ENCODE peak calls at places on chromosomes 5 and 9, in ten cellular contexts. One of them, this sample, is unnamed.
A peak's percentile ranks its signal among the peaks of the same experiment; 100 is the strongest.

GRCh38 chr5:34916518-34916917 is 1.0 kb downstream of the BRIX1 start:
- DNase-seq in fibroblast of lung: no peak
- DNase-seq in CD8-positive, alpha-beta T cell: no peak
- DNase-seq in mammary epithelial cell: no peak
- DNase-seq in GM06990: no peak
- DNase-seq in GM12878: no peak
- DNase-seq in colonic mucosa: no peak
- DNase-seq in H7: no peak
- DNase-seq in brain microvascular endothelial cell: no peak
- DNase-seq in pancreas: no peak
- DNase-seq in this sample: peak; percentile 2

GRCh38 chr5:1447772-1448361 is 2.6 kb upstream of the SLC6A3 start:
- DNase-seq in colonic mucosa: no peak
- DNase-seq in fibroblast of lung: no peak
- DNase-seq in brain microvascular endothelial cell: no peak
- DNase-seq in GM06990: no peak
- DNase-seq in GM12878: no peak
- DNase-seq in mammary epithelial cell: no peak
- DNase-seq in pancreas: no peak
- DNase-seq in H7: peak; percentile 37
- DNase-seq in CD8-positive, alpha-beta T cell: peak; percentile 74
- DNase-seq in this sample: no peak

GRCh38 chr9:69546265-69546664 is 125.9 kb downstream of the APBA1 start:
- DNase-seq in pancreas: no peak
- DNase-seq in H7: peak; percentile 41
- DNase-seq in GM12878: no peak
- DNase-seq in CD8-positive, alpha-beta T cell: no peak
- DNase-seq in GM06990: no peak
- DNase-seq in brain microvascular endothelial cell: no peak
- DNase-seq in colonic mucosa: peak; percentile 36
- DNase-seq in mammary epithelial cell: no peak
- DNase-seq in fibroblast of lung: peak; percentile 8
- DNase-seq in this sample: peak; percentile 33

GRCh38 chr9:134314950-134315715 is 11.1 kb upstream of the RXRA start:
- DNase-seq in CD8-positive, alpha-beta T cell: no peak
- DNase-seq in GM12878: no peak
- DNase-seq in colonic mucosa: no peak
- DNase-seq in mammary epithelial cell: no peak
- DNase-seq in GM06990: no peak
- DNase-seq in brain microvascular endothelial cell: no peak
- DNase-seq in pancreas: peak; percentile 16
- DNase-seq in H7: peak; percentile 69
- DNase-seq in fibroblast of lung: no peak
- DNase-seq in this sample: no peak

GRCh38 chr9:93625000-93625399 is 48.6 kb downstream of the PHF2 start:
- DNase-seq in GM12878: no peak
- DNase-seq in pancreas: no peak
- DNase-seq in brain microvascular endothelial cell: no peak
- DNase-seq in H7: no peak
- DNase-seq in CD8-positive, alpha-beta T cell: no peak
- DNase-seq in fibroblast of lung: no peak
- DNase-seq in mammary epithelial cell: peak; percentile 10
- DNase-seq in GM06990: no peak
- DNase-seq in colonic mucosa: no peak
- DNase-seq in this sample: peak; percentile 30

GRCh38 chr9:97786341-97786740 is 66.7 kb upstream of the FOXE1 start:
- DNase-seq in pancreas: no peak
- DNase-seq in brain microvascular endothelial cell: peak; percentile 18
- DNase-seq in GM12878: no peak
- DNase-seq in H7: no peak
- DNase-seq in CD8-positive, alpha-beta T cell: no peak
- DNase-seq in GM06990: no peak
- DNase-seq in fibroblast of lung: peak; percentile 20
- DNase-seq in colonic mucosa: no peak
- DNase-seq in mammary epithelial cell: no peak
- DNase-seq in this sample: peak; percentile 48

GRCh38 chr9:104743377-104743985 is 4.0 kb upstream of the NIPSNAP3A start:
- DNase-seq in GM12878: peak; percentile 58
- DNase-seq in pancreas: no peak
- DNase-seq in brain microvascular endothelial cell: peak; percentile 47
- DNase-seq in H7: peak; percentile 61
- DNase-seq in colonic mucosa: no peak
- DNase-seq in mammary epithelial cell: peak; percentile 58
- DNase-seq in CD8-positive, alpha-beta T cell: no peak
- DNase-seq in fibroblast of lung: peak; percentile 78
- DNase-seq in GM06990: no peak
- DNase-seq in this sample: peak; percentile 66

GRCh38 chr9:87799503-87799902 is 73.6 kb downstream of the CTSL start:
- DNase-seq in H7: no peak
- DNase-seq in pancreas: no peak
- DNase-seq in colonic mucosa: no peak
- DNase-seq in fibroblast of lung: no peak
- DNase-seq in mammary epithelial cell: no peak
- DNase-seq in brain microvascular endothelial cell: no peak
- DNase-seq in GM06990: no peak
- DNase-seq in CD8-positive, alpha-beta T cell: no peak
- DNase-seq in GM12878: no peak
- DNase-seq in this sample: no peak

DNA sequence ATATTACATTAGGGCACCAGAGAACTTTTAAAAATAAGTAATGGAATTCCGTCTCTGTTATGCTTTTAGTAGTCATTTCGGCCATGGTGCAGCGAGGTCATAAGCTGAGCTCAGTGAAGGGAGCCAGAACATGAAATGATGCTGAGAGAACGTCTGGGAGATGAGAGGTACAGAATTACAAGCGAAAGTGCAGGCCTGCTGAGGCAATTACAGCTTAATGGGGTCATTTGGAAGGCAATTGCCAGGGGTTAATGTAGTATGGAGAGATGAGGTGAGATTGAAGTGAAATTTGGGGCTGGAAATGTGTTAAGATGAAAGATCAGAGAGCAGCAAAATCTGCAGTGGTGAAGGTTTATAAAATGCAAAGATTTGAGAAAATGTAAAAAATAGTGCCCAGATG is 96.5 kb downstream of the PBX3 start:
- DNase-seq in GM12878: no peak
- DNase-seq in colonic mucosa: no peak
- DNase-seq in mammary epithelial cell: no peak
- DNase-seq in fibroblast of lung: peak; percentile 70
- DNase-seq in CD8-positive, alpha-beta T cell: no peak
- DNase-seq in brain microvascular endothelial cell: peak; percentile 53
- DNase-seq in GM06990: no peak
- DNase-seq in pancreas: no peak
- DNase-seq in H7: no peak
- DNase-seq in this sample: no peak
- H3K4me3 ChIP-seq in GM12878: no peak overlapping the region
- H3K4me3 ChIP-seq in colonic mucosa: no peak overlapping the region
- H3K4me3 ChIP-seq in mammary epithelial cell: no peak overlapping the region
- H3K4me3 ChIP-seq in fibroblast of lung: peak overlapping the region; percentile 11
- H3K4me3 ChIP-seq in CD8-positive, alpha-beta T cell: no peak overlapping the region
- H3K4me3 ChIP-seq in brain microvascular endothelial cell: no peak overlapping the region
- H3K4me3 ChIP-seq in GM06990: no peak overlapping the region
- H3K4me3 ChIP-seq in pancreas: no peak overlapping the region
- H3K4me3 ChIP-seq in H7: no peak overlapping the region
- H3K4me3 ChIP-seq in this sample: no peak overlapping the region

GRCh38 chr9:132802121-132802795 is 75.8 kb downstream of the AK8 start:
- DNase-seq in GM12878: no peak
- DNase-seq in colonic mucosa: no peak
- DNase-seq in mammary epithelial cell: no peak
- DNase-seq in H7: peak; percentile 64
- DNase-seq in CD8-positive, alpha-beta T cell: no peak
- DNase-seq in GM06990: no peak
- DNase-seq in brain microvascular endothelial cell: no peak
- DNase-seq in pancreas: no peak
- DNase-seq in fibroblast of lung: no peak
- DNase-seq in this sample: no peak

GRCh38 chr9:132797861-132798659 is 80.0 kb downstream of the AK8 start:
- DNase-seq in GM12878: no peak
- DNase-seq in colonic mucosa: no peak
- DNase-seq in brain microvascular endothelial cell: no peak
- DNase-seq in fibroblast of lung: no peak
- DNase-seq in CD8-positive, alpha-beta T cell: no peak
- DNase-seq in GM06990: no peak
- DNase-seq in pancreas: no peak
- DNase-seq in mammary epithelial cell: no peak
- DNase-seq in H7: no peak
- DNase-seq in this sample: no peak

GRCh38 chr9:132801659-132802058 is 76.4 kb downstream of the AK8 start:
- DNase-seq in fibroblast of lung: no peak
- DNase-seq in GM06990: no peak
- DNase-seq in CD8-positive, alpha-beta T cell: no peak
- DNase-seq in mammary epithelial cell: no peak
- DNase-seq in GM12878: no peak
- DNase-seq in brain microvascular endothelial cell: no peak
- DNase-seq in H7: no peak
- DNase-seq in pancreas: no peak
- DNase-seq in colonic mucosa: no peak
- DNase-seq in this sample: no peak

GRCh38 chr9:132800038-132800648 is 77.9 kb downstream of the AK8 start:
- DNase-seq in brain microvascular endothelial cell: peak; percentile 43
- DNase-seq in mammary epithelial cell: peak; percentile 57
- DNase-seq in GM12878: no peak
- DNase-seq in GM06990: peak; percentile 54
- DNase-seq in CD8-positive, alpha-beta T cell: peak; percentile 75
- DNase-seq in H7: peak; percentile 88
- DNase-seq in fibroblast of lung: peak; percentile 66
- DNase-seq in pancreas: peak; percentile 81
- DNase-seq in colonic mucosa: peak; percentile 72
- DNase-seq in this sample: peak; percentile 55

DNA sequence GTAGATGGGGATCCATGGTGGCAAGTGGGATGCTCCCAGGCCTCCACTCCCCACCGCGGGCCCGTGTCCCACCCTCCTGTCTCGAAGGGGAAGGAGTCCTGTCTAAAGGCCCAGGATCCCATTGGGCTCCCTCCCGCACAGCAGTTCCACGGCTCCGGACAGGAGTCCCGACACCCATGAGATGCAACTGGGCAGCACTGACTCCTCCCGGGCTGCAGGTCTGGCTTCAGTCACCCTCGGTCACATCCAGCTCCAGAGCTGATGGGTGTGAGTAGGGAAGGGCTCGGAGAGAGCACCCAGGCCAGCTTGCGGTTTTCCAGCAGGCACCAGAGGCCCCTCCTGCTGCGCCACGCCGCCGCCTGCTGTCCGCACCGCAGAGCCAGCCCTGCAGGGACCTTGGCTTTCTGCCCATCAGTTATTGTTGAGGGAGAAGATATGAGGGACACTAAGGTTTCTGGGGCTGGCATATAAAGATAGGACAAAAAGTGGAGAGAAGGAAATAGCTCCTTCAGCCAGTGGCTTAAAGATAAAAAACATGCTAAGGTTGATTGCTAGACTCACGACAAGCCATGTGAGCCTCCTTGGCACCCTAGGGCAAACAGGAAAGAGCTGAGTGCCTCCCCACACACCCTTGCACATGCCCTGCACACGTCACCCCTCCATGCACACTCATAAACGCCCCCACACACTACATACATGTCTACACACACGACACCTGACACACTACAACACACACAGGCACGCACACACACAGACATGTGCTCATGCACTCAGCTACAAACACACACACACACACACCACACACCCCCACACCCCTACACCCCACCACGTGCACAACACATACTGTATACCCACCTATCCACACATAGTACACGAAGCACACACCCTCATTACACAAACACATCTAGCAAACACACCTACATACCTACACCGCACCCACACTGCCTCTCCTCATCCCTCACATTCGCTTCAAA is 79.0 kb downstream of the AK8 start:
- DNase-seq in brain microvascular endothelial cell: no peak
- DNase-seq in GM12878: no peak
- DNase-seq in H7: peak; percentile 52
- DNase-seq in mammary epithelial cell: no peak
- DNase-seq in fibroblast of lung: no peak
- DNase-seq in GM06990: no peak
- DNase-seq in colonic mucosa: peak; percentile 75
- DNase-seq in CD8-positive, alpha-beta T cell: no peak
- DNase-seq in pancreas: no peak
- DNase-seq in this sample: no peak
- H3K27me3 ChIP-seq in brain microvascular endothelial cell: peaks cover 14% of the 10 kb centered on the region
- H3K27me3 ChIP-seq in GM12878: no peaks in the 10 kb centered on the region
- H3K27me3 ChIP-seq in H7: peaks cover 19% of the 10 kb centered on the region
- H3K27me3 ChIP-seq in mammary epithelial cell: no peaks in the 10 kb centered on the region
- H3K27me3 ChIP-seq in fibroblast of lung: peaks cover 11% of the 10 kb centered on the region
- H3K27me3 ChIP-seq in GM06990: no peaks in the 10 kb centered on the region
- H3K27me3 ChIP-seq in colonic mucosa: no peaks in the 10 kb centered on the region
- H3K27me3 ChIP-seq in CD8-positive, alpha-beta T cell: peaks cover 4% of the 10 kb centered on the region
- H3K27me3 ChIP-seq in pancreas: no peaks in the 10 kb centered on the region
- H3K27me3 ChIP-seq in this sample: peaks cover 1% of the 10 kb centered on the region

GRCh38 chr5:79133121-79133656 is 21.6 kb downstream of the BHMT start:
- DNase-seq in brain microvascular endothelial cell: no peak
- DNase-seq in pancreas: no peak
- DNase-seq in CD8-positive, alpha-beta T cell: no peak
- DNase-seq in colonic mucosa: no peak
- DNase-seq in GM12878: no peak
- DNase-seq in mammary epithelial cell: peak; percentile 13
- DNase-seq in fibroblast of lung: peak; percentile 78
- DNase-seq in H7: no peak
- DNase-seq in GM06990: no peak
- DNase-seq in this sample: peak; percentile 61
- H3K4me3 ChIP-seq in brain microvascular endothelial cell: peak overlapping the region; percentile 38
- H3K4me3 ChIP-seq in pancreas: peak overlapping the region; percentile 35
- H3K4me3 ChIP-seq in CD8-positive, alpha-beta T cell: peak overlapping the region; percentile 40
- H3K4me3 ChIP-seq in colonic mucosa: peak overlapping the region; percentile 17
- H3K4me3 ChIP-seq in GM12878: no peak overlapping the region
- H3K4me3 ChIP-seq in mammary epithelial cell: peak overlapping the region; percentile 20
- H3K4me3 ChIP-seq in fibroblast of lung: peak overlapping the region; percentile 5
- H3K4me3 ChIP-seq in H7: no peak overlapping the region
- H3K4me3 ChIP-seq in GM06990: no peak overlapping the region
- H3K4me3 ChIP-seq in this sample: no peak overlapping the region

GRCh38 chr5:40226906-40227305 is 452.8 kb upstream of the PTGER4 start:
- DNase-seq in CD8-positive, alpha-beta T cell: no peak
- DNase-seq in GM12878: no peak
- DNase-seq in GM06990: no peak
- DNase-seq in brain microvascular endothelial cell: no peak
- DNase-seq in fibroblast of lung: no peak
- DNase-seq in colonic mucosa: no peak
- DNase-seq in pancreas: no peak
- DNase-seq in mammary epithelial cell: no peak
- DNase-seq in H7: no peak
- DNase-seq in this sample: no peak

GRCh38 chr5:40223884-40224402 is 455.8 kb upstream of the PTGER4 start:
- DNase-seq in mammary epithelial cell: peak; percentile 77
- DNase-seq in pancreas: no peak
- DNase-seq in colonic mucosa: no peak
- DNase-seq in H7: no peak
- DNase-seq in GM12878: peak; percentile 85
- DNase-seq in fibroblast of lung: peak; percentile 89
- DNase-seq in GM06990: peak; percentile 42
- DNase-seq in CD8-positive, alpha-beta T cell: no peak
- DNase-seq in brain microvascular endothelial cell: peak; percentile 78
- DNase-seq in this sample: peak; percentile 63

GRCh38 chr5:40227366-40227765 is 452.3 kb upstream of the PTGER4 start:
- DNase-seq in fibroblast of lung: peak; percentile 93
- DNase-seq in GM06990: no peak
- DNase-seq in pancreas: no peak
- DNase-seq in colonic mucosa: no peak
- DNase-seq in mammary epithelial cell: no peak
- DNase-seq in CD8-positive, alpha-beta T cell: no peak
- DNase-seq in brain microvascular endothelial cell: no peak
- DNase-seq in GM12878: no peak
- DNase-seq in H7: no peak
- DNase-seq in this sample: no peak

GRCh38 chr5:40221796-40222195 is 457.9 kb upstream of the PTGER4 start:
- DNase-seq in GM12878: no peak
- DNase-seq in colonic mucosa: no peak
- DNase-seq in pancreas: no peak
- DNase-seq in GM06990: no peak
- DNase-seq in CD8-positive, alpha-beta T cell: no peak
- DNase-seq in fibroblast of lung: peak; percentile 47
- DNase-seq in brain microvascular endothelial cell: peak; percentile 84
- DNase-seq in mammary epithelial cell: peak; percentile 80
- DNase-seq in H7: no peak
- DNase-seq in this sample: peak; percentile 91

DNA sequence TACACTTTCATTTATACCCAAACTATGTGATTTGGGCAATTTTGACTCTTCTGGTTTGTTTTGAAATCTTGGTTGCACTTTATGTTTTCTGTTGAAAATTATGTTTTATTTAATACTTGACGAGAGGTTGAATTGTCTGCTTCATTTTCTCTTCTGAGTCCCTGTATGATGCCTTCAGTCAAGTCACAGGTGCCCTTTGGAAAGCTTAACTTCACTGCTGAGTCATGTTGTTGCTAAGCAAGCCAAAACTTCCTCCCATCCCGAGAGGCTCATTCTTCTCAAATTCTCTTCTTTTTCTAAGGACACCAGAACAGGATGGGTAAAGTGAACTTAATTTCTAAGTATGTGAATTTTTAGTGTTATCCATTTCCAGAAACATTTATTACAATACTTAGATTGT is 455.3 kb upstream of the PTGER4 start:
- DNase-seq in brain microvascular endothelial cell: no peak
- DNase-seq in CD8-positive, alpha-beta T cell: no peak
- DNase-seq in GM12878: no peak
- DNase-seq in H7: no peak
- DNase-seq in GM06990: no peak
- DNase-seq in mammary epithelial cell: peak; percentile 37
- DNase-seq in pancreas: no peak
- DNase-seq in colonic mucosa: no peak
- DNase-seq in fibroblast of lung: peak; percentile 54
- DNase-seq in this sample: peak; percentile 44
- H3K27me3 ChIP-seq in brain microvascular endothelial cell: no peaks in the 10 kb centered on the region
- H3K27me3 ChIP-seq in CD8-positive, alpha-beta T cell: no peaks in the 10 kb centered on the region
- H3K27me3 ChIP-seq in GM12878: no peaks in the 10 kb centered on the region
- H3K27me3 ChIP-seq in H7: no peaks in the 10 kb centered on the region
- H3K27me3 ChIP-seq in GM06990: no peaks in the 10 kb centered on the region
- H3K27me3 ChIP-seq in mammary epithelial cell: no peaks in the 10 kb centered on the region
- H3K27me3 ChIP-seq in pancreas: no peaks in the 10 kb centered on the region
- H3K27me3 ChIP-seq in colonic mucosa: no peaks in the 10 kb centered on the region
- H3K27me3 ChIP-seq in fibroblast of lung: no peaks in the 10 kb centered on the region
- H3K27me3 ChIP-seq in this sample: no peaks in the 10 kb centered on the region

This sample was measured in bronchial epithelial cell.